ENCODE peak calls at places on chromosomes 5 and 9, in four cellular contexts. One of them, this sample, is unnamed.
A peak's percentile ranks its signal among the peaks of the same experiment; 100 is the strongest.

GRCh38 chr5:95027775-95028174 is 257.1 kb downstream of the MCTP1 start:
- ATAC-seq in K562: no peak
- ATAC-seq in gastrocnemius medialis: no peak
- ATAC-seq in HepG2: no peak
- ATAC-seq in this sample: no peak

GRCh38 chr5:40401965-40402364 is 277.8 kb upstream of the PTGER4 start:
- ATAC-seq in gastrocnemius medialis: no peak
- ATAC-seq in K562: no peak
- ATAC-seq in HepG2: no peak
- ATAC-seq in this sample: no peak

GRCh38 chr9:128254855-128255759 is 20.7 kb downstream of the GOLGA2 start:
- ATAC-seq in K562: peak; percentile 73
- ATAC-seq in HepG2: peak; percentile 84
- ATAC-seq in gastrocnemius medialis: no peak
- ATAC-seq in this sample: peak; percentile 61

GRCh38 chr5:133930061-133930823 is 38.2 kb downstream of the C5orf15 start:
- ATAC-seq in K562: peak; percentile 48
- ATAC-seq in gastrocnemius medialis: no peak
- ATAC-seq in HepG2: no peak
- ATAC-seq in this sample: no peak

GRCh38 chr9:93509084-93509483 is 55.7 kb upstream of the FAM120AOS start:
- ATAC-seq in K562: no peak
- ATAC-seq in HepG2: peak; percentile 47
- ATAC-seq in gastrocnemius medialis: no peak
- ATAC-seq in this sample: no peak

GRCh38 chr5:5542654-5543053 is 120.2 kb downstream of the ICE1 start:
- ATAC-seq in HepG2: no peak
- ATAC-seq in gastrocnemius medialis: no peak
- ATAC-seq in K562: peak; percentile 41
- ATAC-seq in this sample: no peak

GRCh38 chr9:18467696-18468095 is 6.3 kb upstream of the ADAMTSL1 start:
- ATAC-seq in HepG2: no peak
- ATAC-seq in K562: no peak
- ATAC-seq in gastrocnemius medialis: no peak
- ATAC-seq in this sample: no peak

GRCh38 chr9:129639034-129639630 is 2.8 kb downstream of the ASB6 start:
- ATAC-seq in gastrocnemius medialis: no peak
- ATAC-seq in K562: no peak
- ATAC-seq in HepG2: no peak
- ATAC-seq in this sample: no peak

GRCh38 chr9:128808543-128808942 is 9.8 kb upstream of the ENDOG start:
- ATAC-seq in gastrocnemius medialis: no peak
- ATAC-seq in HepG2: no peak
- ATAC-seq in K562: no peak
- ATAC-seq in this sample: no peak

GRCh38 chr9:131419029-131419614 is 25.2 kb downstream of the PRRC2B start:
- ATAC-seq in K562: peak; percentile 15
- ATAC-seq in gastrocnemius medialis: no peak
- ATAC-seq in HepG2: no peak
- ATAC-seq in this sample: no peak

GRCh38 chr5:40570408-40571129 is 109.1 kb upstream of the PTGER4 start:
- ATAC-seq in HepG2: no peak
- ATAC-seq in K562: no peak
- ATAC-seq in gastrocnemius medialis: no peak
- ATAC-seq in this sample: peak; percentile 59

GRCh38 chr9:3887798-3888495 is 362.1 kb upstream of the RFX3 start:
- ATAC-seq in HepG2: no peak
- ATAC-seq in gastrocnemius medialis: no peak
- ATAC-seq in K562: no peak
- ATAC-seq in this sample: no peak

GRCh38 chr5:149940077-149940574 is 4.5 kb downstream of the PDE6A start:
- ATAC-seq in gastrocnemius medialis: no peak
- ATAC-seq in HepG2: no peak
- ATAC-seq in K562: peak; percentile 84
- ATAC-seq in this sample: no peak

GRCh38 chr9:70577671-70578070 is 163.2 kb upstream of the KLF9 start:
- ATAC-seq in HepG2: no peak
- ATAC-seq in gastrocnemius medialis: peak; percentile 57
- ATAC-seq in K562: no peak
- ATAC-seq in this sample: no peak

GRCh38 chr5:132887326-132887725 is 13.9 kb downstream of the LEAP2 start:
- ATAC-seq in K562: no peak
- ATAC-seq in gastrocnemius medialis: no peak
- ATAC-seq in HepG2: no peak
- ATAC-seq in this sample: no peak

GRCh38 chr5:169655353-169655752 is 18.3 kb downstream of the DOCK2 start:
- ATAC-seq in gastrocnemius medialis: no peak
- ATAC-seq in HepG2: no peak
- ATAC-seq in K562: no peak
- ATAC-seq in this sample: no peak

GRCh38 chr9:22208846-22209585 is 199.9 kb upstream of the CDKN2B start:
- ATAC-seq in HepG2: no peak
- ATAC-seq in gastrocnemius medialis: no peak
- ATAC-seq in K562: no peak
- ATAC-seq in this sample: no peak

GRCh38 chr9:29691758-29692407 is 2118.6 kb upstream of the C9orf72 start:
- ATAC-seq in HepG2: peak; percentile 96
- ATAC-seq in gastrocnemius medialis: no peak
- ATAC-seq in K562: no peak
- ATAC-seq in this sample: no peak

GRCh38 chr5:126829098-126829497 is 52.2 kb downstream of the LMNB1 start:
- ATAC-seq in HepG2: no peak
- ATAC-seq in K562: no peak
- ATAC-seq in gastrocnemius medialis: no peak
- ATAC-seq in this sample: no peak

GRCh38 chr5:179892255-179892654 is 15.4 kb downstream of the TBC1D9B start:
- ATAC-seq in gastrocnemius medialis: no peak
- ATAC-seq in HepG2: peak; percentile 24
- ATAC-seq in K562: peak; percentile 59
- ATAC-seq in this sample: no peak

GRCh38 chr5:142421625-142422397 is 97.0 kb upstream of the SPRY4 start:
- ATAC-seq in K562: no peak
- ATAC-seq in gastrocnemius medialis: no peak
- ATAC-seq in HepG2: no peak
- ATAC-seq in this sample: no peak

GRCh38 chr9:14769235-14769580 is 46.7 kb upstream of the CER1 start:
- ATAC-seq in gastrocnemius medialis: no peak
- ATAC-seq in K562: peak; percentile 51
- ATAC-seq in HepG2: peak; percentile 10
- ATAC-seq in this sample: no peak

GRCh38 chr9:20630241-20630943 is 8.1 kb upstream of the MLLT3 start:
- ATAC-seq in HepG2: no peak
- ATAC-seq in K562: no peak
- ATAC-seq in gastrocnemius medialis: no peak
- ATAC-seq in this sample: no peak

GRCh38 chr5:147504001-147504400 is 5.9 kb downstream of the DPYSL3 start:
- ATAC-seq in gastrocnemius medialis: peak; percentile 48
- ATAC-seq in K562: no peak
- ATAC-seq in HepG2: no peak
- ATAC-seq in this sample: peak; percentile 53

GRCh38 chr5:127003798-127004495 is 26.4 kb downstream of the MARCHF3 start:
- ATAC-seq in K562: no peak
- ATAC-seq in gastrocnemius medialis: no peak
- ATAC-seq in HepG2: peak; percentile 72
- ATAC-seq in this sample: no peak

GRCh38 chr5:138504799-138505198 is 38.2 kb downstream of the ETF1 start:
- ATAC-seq in gastrocnemius medialis: no peak
- ATAC-seq in K562: peak; percentile 2
- ATAC-seq in HepG2: no peak
- ATAC-seq in this sample: peak; percentile 53

GRCh38 chr9:95167998-95168397 is 149.5 kb downstream of the FANCC start:
- ATAC-seq in K562: peak; percentile 87
- ATAC-seq in HepG2: peak; percentile 69
- ATAC-seq in gastrocnemius medialis: peak; percentile 36
- ATAC-seq in this sample: peak; percentile 58

GRCh38 chr5:62689599-62690368 is 111.2 kb downstream of the LRRC70 start:
- ATAC-seq in gastrocnemius medialis: no peak
- ATAC-seq in K562: peak; percentile 65
- ATAC-seq in HepG2: no peak
- ATAC-seq in this sample: no peak

GRCh38 chr5:92836861-92837755 is 743.9 kb downstream of the NR2F1-AS1 start:
- ATAC-seq in K562: no peak
- ATAC-seq in gastrocnemius medialis: no peak
- ATAC-seq in HepG2: no peak
- ATAC-seq in this sample: no peak

GRCh38 chr5:78638973-78639669 is 9.5 kb downstream of the LHFPL2 start:
- ATAC-seq in gastrocnemius medialis: no peak
- ATAC-seq in HepG2: no peak
- ATAC-seq in K562: no peak
- ATAC-seq in this sample: no peak

GRCh38 chr5:102654559-102655354 is 100.3 kb upstream of the PAM start:
- ATAC-seq in gastrocnemius medialis: no peak
- ATAC-seq in HepG2: no peak
- ATAC-seq in K562: no peak
- ATAC-seq in this sample: peak; percentile 51

GRCh38 chr5:10536931-10537579 is 26.8 kb upstream of the ANKRD33B start:
- ATAC-seq in gastrocnemius medialis: no peak
- ATAC-seq in HepG2: no peak
- ATAC-seq in K562: peak; percentile 75
- ATAC-seq in this sample: no peak

GRCh38 chr5:151023651-151024050 is 3.3 kb downstream of the GPX3 start:
- ATAC-seq in gastrocnemius medialis: peak; percentile 41
- ATAC-seq in K562: peak; percentile 19
- ATAC-seq in HepG2: no peak
- ATAC-seq in this sample: peak; percentile 8

GRCh38 chr5:108258001-108258400 is 123.9 kb downstream of the FBXL17 start:
- ATAC-seq in K562: no peak
- ATAC-seq in HepG2: no peak
- ATAC-seq in gastrocnemius medialis: no peak
- ATAC-seq in this sample: no peak

GRCh38 chr9:10062629-10063395 is 550.0 kb downstream of the PTPRD start:
- ATAC-seq in K562: no peak
- ATAC-seq in gastrocnemius medialis: no peak
- ATAC-seq in HepG2: no peak
- ATAC-seq in this sample: no peak

DNA sequence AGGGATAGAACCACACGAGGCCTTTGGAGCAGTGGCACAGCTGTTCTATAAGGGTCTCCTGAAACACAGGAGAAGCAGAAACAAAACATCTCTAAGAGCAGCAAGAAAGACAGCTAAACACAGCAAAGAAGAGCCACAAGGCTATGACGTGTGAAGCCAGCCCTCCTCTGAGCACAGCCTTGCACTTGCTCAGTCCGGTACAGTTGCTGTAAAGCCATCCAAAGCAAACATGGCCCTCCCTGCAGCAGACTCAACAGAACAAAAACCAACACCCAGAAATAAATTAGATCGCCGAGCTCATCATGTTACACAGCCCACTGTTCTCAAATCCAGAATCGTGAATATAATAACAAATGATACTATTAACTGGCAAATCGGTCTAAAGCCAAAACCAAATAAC is 2.6 kb upstream of the GZMK start:
- ATAC-seq in gastrocnemius medialis: no peak
- ATAC-seq in HepG2: no peak
- ATAC-seq in K562: no peak
- ATAC-seq in this sample: no peak
- H3K4me3 ChIP-seq in gastrocnemius medialis: no peak overlapping the region
- H3K4me3 ChIP-seq in HepG2: no peak overlapping the region
- H3K4me3 ChIP-seq in K562: no peak overlapping the region
- H3K4me3 ChIP-seq in this sample: no peak overlapping the region

GRCh38 chr5:140175367-140176027 is 509 bp downstream of the CYSTM1 start:
- ATAC-seq in HepG2: peak; percentile 76
- ATAC-seq in K562: peak; percentile 76
- ATAC-seq in gastrocnemius medialis: peak; percentile 34
- ATAC-seq in this sample: peak; percentile 68
- TF ChIP-seq POLR2A in HepG2: no peak
- TF ChIP-seq POLR2A in K562: peak; percentile 52
- TF ChIP-seq POLR2A in gastrocnemius medialis: no peak
- TF ChIP-seq POLR2A in this sample: no peak

GRCh38 chr5:137487600-137487999 is 11.5 kb downstream of the SPOCK1 start:
- ATAC-seq in K562: no peak
- ATAC-seq in gastrocnemius medialis: peak; percentile 67
- ATAC-seq in HepG2: no peak
- ATAC-seq in this sample: peak; percentile 78

GRCh38 chr5:137491121-137491520 is 8.0 kb downstream of the SPOCK1 start:
- ATAC-seq in HepG2: no peak
- ATAC-seq in K562: no peak
- ATAC-seq in gastrocnemius medialis: no peak
- ATAC-seq in this sample: no peak

GRCh38 chr5:137488974-137489373 is 10.2 kb downstream of the SPOCK1 start:
- ATAC-seq in K562: no peak
- ATAC-seq in HepG2: no peak
- ATAC-seq in gastrocnemius medialis: no peak
- ATAC-seq in this sample: no peak

GRCh38 chr5:137486707-137487106 is 12.4 kb downstream of the SPOCK1 start:
- ATAC-seq in gastrocnemius medialis: no peak
- ATAC-seq in K562: no peak
- ATAC-seq in HepG2: no peak
- ATAC-seq in this sample: peak; percentile 76

DNA sequence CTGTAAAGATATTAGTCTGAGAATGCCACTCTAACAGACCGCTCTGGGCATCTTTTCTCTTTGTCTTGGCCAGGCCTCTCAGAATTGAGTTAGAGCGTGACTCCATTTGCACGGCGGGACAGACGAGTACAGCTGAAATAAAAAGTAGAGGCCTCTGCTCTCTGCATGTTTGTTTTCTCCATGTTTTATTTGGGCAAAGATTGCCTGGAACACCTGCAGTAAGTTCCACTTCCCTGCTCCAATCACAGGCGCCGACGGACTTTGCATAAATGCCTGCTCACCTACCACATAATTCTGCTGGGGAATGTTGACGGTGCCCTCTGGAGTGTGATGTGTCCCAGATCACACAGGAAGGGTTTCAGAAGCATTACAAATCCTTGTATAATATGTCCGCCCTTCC is 10.6 kb downstream of the SPOCK1 start:
- ATAC-seq in K562: no peak
- ATAC-seq in gastrocnemius medialis: no peak
- ATAC-seq in HepG2: no peak
- ATAC-seq in this sample: no peak
- TF ChIP-seq CTCF in K562: no peak
- TF ChIP-seq CTCF in gastrocnemius medialis: no peak
- TF ChIP-seq CTCF in HepG2: no peak
- TF ChIP-seq CTCF in this sample: no peak

GRCh38 chr9:34809504-34810186 is 99.7 kb upstream of the CCL21 start:
- ATAC-seq in HepG2: no peak
- ATAC-seq in gastrocnemius medialis: no peak
- ATAC-seq in K562: peak; percentile 79
- ATAC-seq in this sample: no peak
- H3K4me3 ChIP-seq in HepG2: no peak overlapping the region
- H3K4me3 ChIP-seq in gastrocnemius medialis: no peak overlapping the region
- H3K4me3 ChIP-seq in K562: no peak overlapping the region
- H3K4me3 ChIP-seq in this sample: no peak overlapping the region

GRCh38 chr5:83473344-83474169 is 2.0 kb downstream of the VCAN start:
- ATAC-seq in gastrocnemius medialis: peak; percentile 71
- ATAC-seq in K562: peak; percentile 85
- ATAC-seq in HepG2: peak; percentile 67
- ATAC-seq in this sample: peak; percentile 83
- TF ChIP-seq POLR2A in gastrocnemius medialis: peak; percentile 6
- TF ChIP-seq POLR2A in K562: no peak
- TF ChIP-seq POLR2A in HepG2: no peak
- TF ChIP-seq POLR2A in this sample: peak; percentile 13

GRCh38 chr5:146390469-146390868 is 51.8 kb downstream of the POU4F3 start:
- ATAC-seq in HepG2: peak; percentile 65
- ATAC-seq in gastrocnemius medialis: no peak
- ATAC-seq in K562: peak; percentile 87
- ATAC-seq in this sample: no peak
- TF ChIP-seq CTCF in HepG2: no peak
- TF ChIP-seq CTCF in gastrocnemius medialis: no peak
- TF ChIP-seq CTCF in K562: peak; percentile 99
- TF ChIP-seq CTCF in this sample: no peak